ENCODE peak calls at places on chromosomes 6 and 20, in seven cellular contexts. D is AG08396; M is glomerular endothelial cell; F is fibroblast of the conjunctiva; P is tibial artery; R is effector CD4-positive, alpha-beta T cell; N is astrocyte of the hippocampus. I is an unnamed sample.

GRCh38 chr20:4483481-4483880 is 238.2 kb upstream of the PRND start:
- DNase-seq in D (peak; percentile 18), M (no peak), F (peak; percentile 40), P (no peak), R (no peak), N (peak; percentile 15), I (no peak)

GRCh38 chr6:87731818-87732661 is 30.0 kb upstream of the AKIRIN2 start:
- DNase-seq in D (peak; percentile 79), M (peak; percentile 75), F (peak; percentile 96), P (peak; percentile 92), R (no peak), N (peak; percentile 95), I (peak; percentile 97)

GRCh38 chr6:39199976-39200375 is 29.3 kb downstream of the KCNK5 start:
- DNase-seq in D (no peak), M (no peak), F (no peak), P (no peak), R (no peak), N (no peak), I (no peak)

GRCh38 chr20:53678990-53679596 is 85.5 kb upstream of the ZNF217 start:
- DNase-seq in D (no peak), M (no peak), F (no peak), P (no peak), R (no peak), N (no peak), I (no peak)

GRCh38 chr6:36962874-36963273 is 8.3 kb downstream of the PI16 start:
- DNase-seq in D (peak; percentile 61), M (no peak), F (no peak), P (peak; percentile 78), R (peak; percentile 70), N (peak; percentile 34), I (peak; percentile 69)

GRCh38 chr6:166341915-166342292 is 441 bp downstream of the SFT2D1 start:
- DNase-seq in D (no peak), M (no peak), F (no peak), P (no peak), R (no peak), N (peak; percentile 43), I (peak; percentile 42)

GRCh38 chr6:20153194-20153593 is 59.1 kb downstream of the MBOAT1 start:
- DNase-seq in D (no peak), M (no peak), F (no peak), P (no peak), R (no peak), N (no peak), I (no peak)

GRCh38 chr6:1827984-1828793 is 218.5 kb downstream of the FOXC1 start:
- DNase-seq in D (no peak), M (no peak), F (no peak), P (no peak), R (no peak), N (no peak), I (no peak)

GRCh38 chr20:53023717-53024116 is 51.6 kb downstream of the TSHZ2 start:
- DNase-seq in D (no peak), M (no peak), F (no peak), P (no peak), R (no peak), N (no peak), I (peak; percentile 80)

GRCh38 chr20:63448050-63448449 is 24.4 kb downstream of the KCNQ2 start:
- DNase-seq in D (no peak), M (no peak), F (no peak), P (no peak), R (no peak), N (no peak), I (no peak)

GRCh38 chr6:47714802-47715201 is 16.4 kb downstream of the ADGRF4 start:
- DNase-seq in D (no peak), M (no peak), F (no peak), P (no peak), R (no peak), N (no peak), I (no peak)

GRCh38 chr6:27684264-27685211 is 211.6 kb upstream of the ZNF184 start:
- DNase-seq in D (peak; percentile 48), M (no peak), F (peak; percentile 72), P (no peak), R (peak; percentile 25), N (peak; percentile 82), I (peak; percentile 94)

GRCh38 chr6:153814136-153814535 is 224.9 kb upstream of the OPRM1 start:
- DNase-seq in D (no peak), M (no peak), F (no peak), P (no peak), R (no peak), N (no peak), I (no peak)

GRCh38 chr6:20542927-20543602 is 8.8 kb downstream of the CDKAL1 start:
- DNase-seq in D (no peak), M (peak; percentile 77), F (peak; percentile 50), P (no peak), R (no peak), N (peak; percentile 77), I (peak; percentile 91)

GRCh38 chr6:150992682-150993081 is 127.2 kb downstream of the MTHFD1L start:
- DNase-seq in D (peak; percentile 64), M (no peak), F (no peak), P (no peak), R (no peak), N (no peak), I (no peak)

GRCh38 chr6:121826156-121826810 is 390.8 kb downstream of the GJA1 start:
- DNase-seq in D (peak; percentile 43), M (peak; percentile 96), F (peak; percentile 73), P (no peak), R (no peak), N (peak; percentile 83), I (peak; percentile 37)

GRCh38 chr6:17491416-17492142 is 98.2 kb downstream of the CAP2 start:
- DNase-seq in D (no peak), M (no peak), F (no peak), P (no peak), R (no peak), N (peak; percentile 7), I (peak; percentile 60)

GRCh38 chr6:31345026-31345730 is 11.8 kb downstream of the HLA-B start:
- DNase-seq in D (no peak), M (no peak), F (no peak), P (no peak), R (no peak), N (no peak), I (no peak)

GRCh38 chr20:46087161-46087560 is 2.6 kb downstream of the NCOA5 start:
- DNase-seq in D (peak; percentile 23), M (no peak), F (no peak), P (no peak), R (no peak), N (no peak), I (peak; percentile 1)

I was measured in NCI-H69.